ENCODE peak calls at places on chromosome 17, in eight cellular contexts. J, G, V, X, S, T, W and E are unnamed samples.

GRCh38 chr17:51372345-51373004 is 112.1 kb downstream of the UTP18 start:
- DNase-seq in T (peak; percentile 84), S (peak; percentile 5), X (peak; percentile 13), V (no peak), J (peak; percentile 28), W (peak; percentile 60), G (peak; percentile 1), E (peak; percentile 60)

GRCh38 chr17:66634193-66634592 is 200.7 kb upstream of the CACNG5 start:
- DNase-seq in J (no peak), S (no peak), T (no peak), V (no peak), W (no peak), X (no peak), G (no peak), E (no peak)

GRCh38 chr17:75876190-75876937 is 2.0 kb downstream of the TRIM47 start:
- DNase-seq in W (peak; percentile 58), T (peak; percentile 77), G (no peak), J (peak; percentile 85), X (peak; percentile 82), V (peak; percentile 76), S (peak; percentile 77), E (no peak)

GRCh38 chr17:50307654-50308053 is 33.4 kb downstream of the TMEM92 start:
- DNase-seq in V (no peak), T (no peak), G (no peak), J (no peak), X (no peak), S (no peak), W (no peak), E (no peak)

GRCh38 chr17:2853111-2853721 is 57.0 kb downstream of the RAP1GAP2 start:
- DNase-seq in S (peak; percentile 30), X (peak; percentile 60), V (no peak), W (peak; percentile 22), T (peak; percentile 59), J (no peak), G (no peak), E (peak; percentile 81)

GRCh38 chr17:79960788-79961522 is 74.7 kb downstream of the TBC1D16 start:
- DNase-seq in X (no peak), T (no peak), G (no peak), S (no peak), J (no peak), W (no peak), V (no peak), E (no peak)

GRCh38 chr17:72338847-72339790 is 218.3 kb downstream of the SOX9 start:
- DNase-seq in X (no peak), T (peak; percentile 76), S (no peak), J (no peak), G (peak; percentile 84), W (peak; percentile 83), V (no peak), E (peak; percentile 86)

GRCh38 chr17:13940858-13941665 is 128.2 kb upstream of the COX10 start:
- DNase-seq in J (no peak), X (no peak), W (peak; percentile 53), T (peak; percentile 44), V (no peak), S (no peak), G (no peak), E (no peak)

GRCh38 chr17:79779661-79780365 is 1.9 kb downstream of the CBX2 start:
- DNase-seq in V (no peak), X (no peak), J (no peak), W (no peak), S (no peak), G (no peak), T (no peak), E (no peak)

GRCh38 chr17:59347975-59348391 is 16.5 kb downstream of the YPEL2 start:
- DNase-seq in T (peak; percentile 93), W (no peak), J (no peak), X (no peak), G (no peak), S (no peak), V (no peak), E (no peak)

GRCh38 chr17:5282639-5283217 is 644 bp downstream of the RABEP1 start:
- DNase-seq in J (no peak), G (no peak), T (no peak), X (no peak), V (peak; percentile 83), S (no peak), W (peak; percentile 35), E (peak; percentile 17)

GRCh38 chr17:81514735-81515529 is 2.3 kb upstream of the ACTG1 start:
- DNase-seq in G (peak; percentile 72), S (peak; percentile 57), X (peak; percentile 91), V (peak; percentile 82), T (peak; percentile 79), W (peak; percentile 92), J (peak; percentile 88), E (peak; percentile 85)

GRCh38 chr17:6669479-6670212 is 18.1 kb downstream of the C17orf100 start:
- DNase-seq in V (no peak), X (no peak), G (no peak), T (no peak), W (no peak), S (no peak), J (no peak), E (no peak)

GRCh38 chr17:79109584-79109983 is 35.0 kb downstream of the ENGASE start:
- DNase-seq in V (no peak), X (no peak), J (no peak), W (peak; percentile 19), T (no peak), G (no peak), S (no peak), E (no peak)

GRCh38 chr17:4310349-4311060 is 46.7 kb upstream of the ANKFY1 start:
- DNase-seq in G (no peak), W (no peak), T (no peak), X (no peak), V (no peak), S (no peak), J (no peak), E (no peak)